ENCODE peak calls at places on chromosomes 11 and 22, in five cellular contexts. One of them, this sample, is unnamed.

GRCh38 chr11:110373061-110373702 is 56.6 kb upstream of the FDX1 start:
- DNase-seq in IMR-90: peak
- DNase-seq in H1: no peak
- DNase-seq in mesendoderm: no peak
- DNase-seq in mesenchymal stem cell: peak
- DNase-seq in this sample: no peak

GRCh38 chr11:61598886-61599868 is 18.3 kb upstream of the SYT7 start:
- DNase-seq in IMR-90: peak
- DNase-seq in H1: peak
- DNase-seq in mesendoderm: peak
- DNase-seq in mesenchymal stem cell: peak
- DNase-seq in this sample: no peak

GRCh38 chr11:119482561-119483001 is 59.6 kb upstream of the THY1 start:
- DNase-seq in IMR-90: no peak
- DNase-seq in H1: peak
- DNase-seq in mesendoderm: no peak
- DNase-seq in mesenchymal stem cell: no peak
- DNase-seq in this sample: no peak

GRCh38 chr11:45162916-45163879 is 16.8 kb downstream of the PRDM11 start:
- DNase-seq in IMR-90: no peak
- DNase-seq in H1: no peak
- DNase-seq in mesendoderm: no peak
- DNase-seq in mesenchymal stem cell: no peak
- DNase-seq in this sample: no peak

GRCh38 chr11:122104381-122104780 is 11.6 kb downstream of the BLID start:
- DNase-seq in IMR-90: no peak
- DNase-seq in H1: no peak
- DNase-seq in mesendoderm: no peak
- DNase-seq in mesenchymal stem cell: no peak
- DNase-seq in this sample: no peak

GRCh38 chr11:2355000-2355644 is 22.0 kb upstream of the CD81 start:
- DNase-seq in IMR-90: peak
- DNase-seq in H1: no peak
- DNase-seq in mesendoderm: no peak
- DNase-seq in mesenchymal stem cell: peak
- DNase-seq in this sample: no peak

GRCh38 chr22:40432625-40433024 is 62.2 kb downstream of the SGSM3 start:
- DNase-seq in IMR-90: no peak
- DNase-seq in H1: no peak
- DNase-seq in mesendoderm: no peak
- DNase-seq in mesenchymal stem cell: no peak
- DNase-seq in this sample: no peak

GRCh38 chr11:114496915-114497314 is 57.6 kb downstream of the REXO2 start:
- DNase-seq in IMR-90: no peak
- DNase-seq in H1: no peak
- DNase-seq in mesendoderm: no peak
- DNase-seq in mesenchymal stem cell: no peak
- DNase-seq in this sample: no peak

GRCh38 chr11:86483591-86484163 is 109.0 kb downstream of the CCDC81 start:
- DNase-seq in IMR-90: no peak
- DNase-seq in H1: no peak
- DNase-seq in mesendoderm: no peak
- DNase-seq in mesenchymal stem cell: no peak
- DNase-seq in this sample: no peak

GRCh38 chr11:9533053-9533452 is 40.4 kb upstream of the WEE1 start:
- DNase-seq in IMR-90: no peak
- DNase-seq in H1: no peak
- DNase-seq in mesendoderm: no peak
- DNase-seq in mesenchymal stem cell: no peak
- DNase-seq in this sample: no peak
- H2AK5ac ChIP-seq in IMR-90: no peak
- H2AK5ac ChIP-seq in H1: no peak
- H2AK5ac ChIP-seq in mesendoderm: no peak
- H2AK5ac ChIP-seq in mesenchymal stem cell: no peak
- H2AK5ac ChIP-seq in this sample: no peak

GRCh38 chr11:130206141-130206540 is 46.6 kb downstream of the ST14 start:
- DNase-seq in IMR-90: no peak
- DNase-seq in H1: no peak
- DNase-seq in mesendoderm: no peak
- DNase-seq in mesenchymal stem cell: no peak
- DNase-seq in this sample: no peak
- H3K4me3 ChIP-seq in IMR-90: no peak
- H3K4me3 ChIP-seq in H1: no peak
- H3K4me3 ChIP-seq in mesendoderm: no peak
- H3K4me3 ChIP-seq in mesenchymal stem cell: no peak
- H3K4me3 ChIP-seq in this sample: no peak

DNA sequence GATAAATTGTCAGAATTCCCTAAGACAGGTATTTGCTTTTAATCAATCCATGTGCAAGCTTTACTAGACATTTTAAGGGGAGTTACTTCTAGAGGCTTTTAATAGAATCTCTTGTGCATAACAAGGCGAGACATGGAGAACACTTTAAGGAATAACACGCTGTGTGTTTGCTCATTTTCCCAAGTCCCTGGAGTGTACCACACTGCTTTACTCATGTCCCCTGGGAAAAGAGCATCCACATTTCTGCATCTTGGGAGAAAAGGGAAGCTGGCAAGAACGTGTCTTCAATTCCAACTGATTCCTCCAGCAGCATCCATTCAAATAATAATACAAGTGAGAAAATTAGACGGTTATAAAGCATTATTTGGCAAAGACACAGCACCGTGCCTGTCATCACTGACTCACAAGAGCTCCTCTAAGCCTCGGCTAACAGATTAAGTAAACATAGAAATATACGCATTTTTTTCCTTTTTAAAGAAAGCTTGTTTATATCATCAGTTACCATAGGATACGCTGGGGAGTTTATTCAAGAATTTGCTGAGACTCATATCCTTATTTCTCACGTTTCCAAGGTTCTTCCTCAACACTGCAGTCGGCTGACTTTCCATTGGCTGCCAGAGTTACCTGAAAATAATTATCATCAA is 121.5 kb downstream of the CD44 start:
- DNase-seq in IMR-90: peak
- DNase-seq in H1: no peak
- DNase-seq in mesendoderm: no peak
- DNase-seq in mesenchymal stem cell: peak
- DNase-seq in this sample: no peak
- H3K9ac ChIP-seq in IMR-90: peak
- H3K9ac ChIP-seq in H1: no peak
- H3K9ac ChIP-seq in mesendoderm: no peak
- H3K9ac ChIP-seq in mesenchymal stem cell: peak
- H3K9ac ChIP-seq in this sample: no peak

GRCh38 chr11:7571640-7572000 is 57.8 kb downstream of the PPFIBP2 start:
- DNase-seq in IMR-90: peak
- DNase-seq in H1: peak
- DNase-seq in mesendoderm: peak
- DNase-seq in mesenchymal stem cell: peak
- DNase-seq in this sample: peak

GRCh38 chr11:7573558-7574296 is 59.9 kb downstream of the PPFIBP2 start:
- DNase-seq in IMR-90: no peak
- DNase-seq in H1: no peak
- DNase-seq in mesendoderm: peak
- DNase-seq in mesenchymal stem cell: peak
- DNase-seq in this sample: no peak

GRCh38 chr11:7570938-7571337 is 57.1 kb downstream of the PPFIBP2 start:
- DNase-seq in IMR-90: no peak
- DNase-seq in H1: no peak
- DNase-seq in mesendoderm: peak
- DNase-seq in mesenchymal stem cell: no peak
- DNase-seq in this sample: no peak

GRCh38 chr11:7573193-7573557 is 59.4 kb downstream of the PPFIBP2 start:
- DNase-seq in IMR-90: peak
- DNase-seq in H1: no peak
- DNase-seq in mesendoderm: no peak
- DNase-seq in mesenchymal stem cell: no peak
- DNase-seq in this sample: no peak

DNA sequence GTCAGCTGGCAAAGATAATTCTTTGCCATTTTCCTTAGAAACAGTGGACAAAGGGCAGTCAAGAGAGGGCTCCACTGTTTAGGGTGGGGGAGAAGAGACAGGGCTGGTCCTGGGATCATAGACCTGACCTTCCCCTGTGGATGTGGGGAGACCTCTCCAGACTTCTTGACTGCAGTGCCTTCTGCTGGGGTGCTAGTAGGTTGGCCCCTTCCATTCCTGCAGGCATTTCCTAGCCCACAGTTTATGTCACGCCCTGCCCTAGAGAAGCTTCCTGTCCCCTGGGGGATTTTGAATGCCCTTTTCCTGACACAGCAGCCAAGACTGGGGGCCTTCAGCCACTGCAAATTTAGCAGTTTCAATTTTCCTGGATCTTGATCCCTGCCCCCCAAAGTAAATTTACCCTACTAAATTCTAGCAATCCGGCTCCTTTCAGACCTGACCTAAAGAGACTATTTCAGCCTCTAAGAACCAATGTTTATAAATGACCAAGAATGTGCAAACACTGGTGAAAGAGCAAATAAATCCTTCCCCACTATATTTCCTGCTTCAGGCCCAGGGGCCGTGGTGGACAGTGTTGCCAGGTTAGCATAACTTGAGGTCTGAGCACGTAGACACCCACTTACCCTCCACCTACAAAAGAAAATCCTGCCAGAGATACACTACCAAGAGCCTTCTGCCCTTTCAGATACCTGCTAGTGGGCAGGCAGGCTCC is 58.4 kb downstream of the PPFIBP2 start:
- DNase-seq in IMR-90: peak
- DNase-seq in H1: no peak
- DNase-seq in mesendoderm: peak
- DNase-seq in mesenchymal stem cell: peak
- DNase-seq in this sample: no peak
- H2AK5ac ChIP-seq in IMR-90: no peak
- H2AK5ac ChIP-seq in H1: peak
- H2AK5ac ChIP-seq in mesendoderm: peak
- H2AK5ac ChIP-seq in mesenchymal stem cell: no peak
- H2AK5ac ChIP-seq in this sample: peak

DNA sequence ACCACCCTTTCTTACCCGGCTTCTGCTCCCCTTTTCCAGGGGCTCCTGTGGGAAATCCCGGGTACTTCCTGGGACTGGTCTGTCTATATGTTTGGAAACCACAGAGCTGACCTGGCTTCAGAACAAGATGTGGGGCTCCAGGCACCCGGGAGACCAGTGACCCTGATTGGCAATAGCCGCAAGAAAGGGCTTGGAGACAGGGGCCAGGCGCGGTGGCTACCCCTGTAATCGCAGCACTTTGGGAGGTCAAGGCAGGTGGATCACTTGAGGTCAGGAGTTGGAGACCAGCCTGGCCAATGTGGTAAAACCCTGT is 3.2 kb upstream of the NEAT1 start:
- DNase-seq in IMR-90: no peak
- DNase-seq in H1: no peak
- DNase-seq in mesendoderm: no peak
- DNase-seq in mesenchymal stem cell: no peak
- DNase-seq in this sample: no peak
- H3K4me3 ChIP-seq in IMR-90: peak
- H3K4me3 ChIP-seq in H1: peak
- H3K4me3 ChIP-seq in mesendoderm: no peak
- H3K4me3 ChIP-seq in mesenchymal stem cell: peak
- H3K4me3 ChIP-seq in this sample: peak

GRCh38 chr22:36445158-36445668 is 36.2 kb downstream of the TXN2 start:
- DNase-seq in IMR-90: peak
- DNase-seq in H1: no peak
- DNase-seq in mesendoderm: no peak
- DNase-seq in mesenchymal stem cell: peak
- DNase-seq in this sample: no peak

GRCh38 chr22:36449776-36450175 is 31.7 kb downstream of the TXN2 start:
- DNase-seq in IMR-90: no peak
- DNase-seq in H1: no peak
- DNase-seq in mesendoderm: no peak
- DNase-seq in mesenchymal stem cell: no peak
- DNase-seq in this sample: no peak

GRCh38 chr22:36442506-36443197 is 38.8 kb downstream of the TXN2 start:
- DNase-seq in IMR-90: no peak
- DNase-seq in H1: no peak
- DNase-seq in mesendoderm: peak
- DNase-seq in mesenchymal stem cell: no peak
- DNase-seq in this sample: no peak

GRCh38 chr22:36443198-36443770 is 38.2 kb downstream of the TXN2 start:
- DNase-seq in IMR-90: no peak
- DNase-seq in H1: no peak
- DNase-seq in mesendoderm: peak
- DNase-seq in mesenchymal stem cell: peak
- DNase-seq in this sample: no peak

GRCh38 chr22:36447634-36448033 is 33.8 kb downstream of the TXN2 start:
- DNase-seq in IMR-90: no peak
- DNase-seq in H1: no peak
- DNase-seq in mesendoderm: no peak
- DNase-seq in mesenchymal stem cell: no peak
- DNase-seq in this sample: no peak
- H3K9ac ChIP-seq in IMR-90: no peak
- H3K9ac ChIP-seq in H1: no peak
- H3K9ac ChIP-seq in mesendoderm: no peak
- H3K9ac ChIP-seq in mesenchymal stem cell: no peak
- H3K9ac ChIP-seq in this sample: no peak

This sample was measured in neuronal stem cell.